ENCODE peak calls at places on chromosomes 13 and 19, in nine cellular contexts. J, G, U, Y, F, M, R, Z and W are unnamed samples.

GRCh38 chr13:27853871-27854270 is 61.6 kb downstream of the GSX1 start:
- DNase-seq in J (no peak), G (no peak), U (no peak), Y (no peak), F (no peak), M (no peak), R (no peak), Z (no peak), W (no peak)

GRCh38 chr13:31930901-31931522 is 100.6 kb upstream of the FRY start:
- DNase-seq in J (no peak), G (no peak), U (no peak), Y (no peak), F (no peak), M (no peak), R (no peak), Z (no peak), W (no peak)

GRCh38 chr13:60397693-60398437 is 845 bp downstream of the TDRD3 start:
- DNase-seq in J (no peak), G (peak; percentile 57), U (peak; percentile 30), Y (peak; percentile 45), F (peak; percentile 6), M (peak; percentile 51), R (peak; percentile 73), Z (peak; percentile 67), W (peak; percentile 64)

GRCh38 chr19:10346509-10346908 is 7.1 kb upstream of the ICAM3 start:
- DNase-seq in J (no peak), G (peak; percentile 13), U (no peak), Y (no peak), F (no peak), M (no peak), R (peak; percentile 39), Z (no peak), W (no peak)

GRCh38 chr19:604355-604754 is 14.7 kb downstream of the HCN2 start:
- DNase-seq in J (no peak), G (no peak), U (no peak), Y (no peak), F (no peak), M (no peak), R (no peak), Z (no peak), W (no peak)

GRCh38 chr19:7254590-7254989 is 39.6 kb downstream of the INSR start:
- DNase-seq in J (no peak), G (no peak), U (no peak), Y (no peak), F (no peak), M (peak; percentile 58), R (no peak), Z (no peak), W (no peak)

GRCh38 chr19:54329476-54330165 is 9.3 kb downstream of the LILRA4 start:
- DNase-seq in J (no peak), G (no peak), U (no peak), Y (no peak), F (no peak), M (peak; percentile 47), R (no peak), Z (no peak), W (no peak)

GRCh38 chr13:25186187-25186586 is 14.1 kb upstream of the AMER2 start:
- DNase-seq in J (no peak), G (no peak), U (no peak), Y (no peak), F (no peak), M (no peak), R (no peak), Z (no peak), W (no peak)

GRCh38 chr19:54464044-54464623 is 556 bp upstream of the LENG9 start:
- DNase-seq in J (peak; percentile 93), G (peak; percentile 91), U (peak; percentile 81), Y (peak; percentile 82), F (peak; percentile 80), M (peak; percentile 97), R (peak; percentile 88), Z (peak; percentile 79), W (peak; percentile 94)

GRCh38 chr13:43273362-43273761 is 250.0 kb downstream of the DNAJC15 start:
- DNase-seq in J (no peak), G (no peak), U (no peak), Y (no peak), F (no peak), M (no peak), R (no peak), Z (no peak), W (no peak)

GRCh38 chr13:32056316-32056715 is 24.7 kb downstream of the FRY start:
- DNase-seq in J (no peak), G (no peak), U (no peak), Y (no peak), F (no peak), M (no peak), R (no peak), Z (no peak), W (no peak)

GRCh38 chr19:6069268-6069771 is 41.0 kb downstream of the RFX2 start:
- DNase-seq in J (no peak), G (no peak), U (no peak), Y (no peak), F (no peak), M (no peak), R (no peak), Z (no peak), W (no peak)

GRCh38 chr13:39501711-39502324 is 101.2 kb downstream of the LHFPL6 start:
- DNase-seq in J (no peak), G (no peak), U (no peak), Y (no peak), F (no peak), M (no peak), R (peak; percentile 77), Z (peak; percentile 54), W (no peak)

GRCh38 chr19:57465680-57466381 is 8.9 kb upstream of the VN1R1 start:
- DNase-seq in J (no peak), G (no peak), U (peak; percentile 28), Y (no peak), F (no peak), M (no peak), R (no peak), Z (no peak), W (peak; percentile 57)

GRCh38 chr19:5889288-5889971 is 14.2 kb downstream of the NDUFA11 start:
- DNase-seq in J (no peak), G (no peak), U (no peak), Y (no peak), F (no peak), M (no peak), R (no peak), Z (no peak), W (no peak)

GRCh38 chr19:17575871-17576757 is 20.7 kb downstream of the COLGALT1 start:
- DNase-seq in J (no peak), G (no peak), U (no peak), Y (no peak), F (no peak), M (no peak), R (no peak), Z (no peak), W (no peak)

GRCh38 chr13:107827840-107828549 is 387.3 kb downstream of the LIG4 start:
- DNase-seq in J (no peak), G (no peak), U (no peak), Y (no peak), F (no peak), M (peak; percentile 15), R (no peak), Z (no peak), W (no peak)

GRCh38 chr19:52007436-52007804 is 591 bp downstream of the ZNF615 start:
- DNase-seq in J (no peak), G (no peak), U (no peak), Y (no peak), F (no peak), M (peak; percentile 21), R (no peak), Z (no peak), W (no peak)

GRCh38 chr19:15426485-15427349 is 7.9 kb upstream of the AKAP8L start:
- DNase-seq in J (no peak), G (no peak), U (no peak), Y (no peak), F (no peak), M (no peak), R (peak; percentile 20), Z (no peak), W (no peak)

DNA sequence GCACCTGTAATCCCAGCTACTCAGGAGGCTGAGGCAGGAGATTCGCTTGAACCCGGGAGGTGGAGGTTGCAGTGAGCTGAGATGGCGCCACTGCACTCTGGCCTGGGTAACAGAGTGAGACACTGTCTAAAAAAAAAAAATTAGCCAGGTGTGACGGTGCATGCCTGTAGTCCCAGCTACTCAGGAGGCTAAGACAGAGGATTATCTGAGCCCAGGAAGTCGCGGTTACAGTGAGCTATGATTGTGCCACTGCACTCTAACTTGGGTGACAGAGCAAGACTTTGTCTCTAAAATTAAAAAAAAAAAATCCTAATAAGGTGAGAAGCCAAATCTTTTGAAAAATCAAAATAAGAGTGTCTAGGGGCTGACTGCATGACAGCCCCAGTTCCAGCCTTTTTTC is 9.7 kb upstream of the CEBPA start:
- DNase-seq in J (no peak), G (no peak), U (no peak), Y (no peak), F (no peak), M (no peak), R (no peak), Z (no peak), W (no peak)
- H3K27ac ChIP-seq in J (no peak overlapping the region), G (no peak overlapping the region), U (no peak overlapping the region), Y (no peak overlapping the region), F (no peak overlapping the region), M (no peak overlapping the region), R (no peak overlapping the region), Z (no peak overlapping the region), W (no peak overlapping the region)

GRCh38 chr13:99926014-99926731 is 45.4 kb downstream of the ZIC5 start:
- DNase-seq in J (no peak), G (peak; percentile 3), U (peak; percentile 24), Y (no peak), F (no peak), M (peak; percentile 40), R (no peak), Z (no peak), W (no peak)
- H3K4me3 ChIP-seq in J (no peak overlapping the region), G (no peak overlapping the region), U (no peak overlapping the region), Y (no peak overlapping the region), F (peak overlapping the region; percentile 34), M (no peak overlapping the region), R (no peak overlapping the region), Z (no peak overlapping the region), W (no peak overlapping the region)

GRCh38 chr13:30529085-30529815 is 63.5 kb upstream of the HMGB1 start:
- DNase-seq in J (no peak), G (no peak), U (no peak), Y (no peak), F (no peak), M (no peak), R (no peak), Z (no peak), W (no peak)
- H3K27ac ChIP-seq in J (no peak overlapping the region), G (no peak overlapping the region), U (peak overlapping the region; percentile 73), Y (no peak overlapping the region), F (no peak overlapping the region), M (no peak overlapping the region), R (no peak overlapping the region), Z (no peak overlapping the region), W (no peak overlapping the region)

DNA sequence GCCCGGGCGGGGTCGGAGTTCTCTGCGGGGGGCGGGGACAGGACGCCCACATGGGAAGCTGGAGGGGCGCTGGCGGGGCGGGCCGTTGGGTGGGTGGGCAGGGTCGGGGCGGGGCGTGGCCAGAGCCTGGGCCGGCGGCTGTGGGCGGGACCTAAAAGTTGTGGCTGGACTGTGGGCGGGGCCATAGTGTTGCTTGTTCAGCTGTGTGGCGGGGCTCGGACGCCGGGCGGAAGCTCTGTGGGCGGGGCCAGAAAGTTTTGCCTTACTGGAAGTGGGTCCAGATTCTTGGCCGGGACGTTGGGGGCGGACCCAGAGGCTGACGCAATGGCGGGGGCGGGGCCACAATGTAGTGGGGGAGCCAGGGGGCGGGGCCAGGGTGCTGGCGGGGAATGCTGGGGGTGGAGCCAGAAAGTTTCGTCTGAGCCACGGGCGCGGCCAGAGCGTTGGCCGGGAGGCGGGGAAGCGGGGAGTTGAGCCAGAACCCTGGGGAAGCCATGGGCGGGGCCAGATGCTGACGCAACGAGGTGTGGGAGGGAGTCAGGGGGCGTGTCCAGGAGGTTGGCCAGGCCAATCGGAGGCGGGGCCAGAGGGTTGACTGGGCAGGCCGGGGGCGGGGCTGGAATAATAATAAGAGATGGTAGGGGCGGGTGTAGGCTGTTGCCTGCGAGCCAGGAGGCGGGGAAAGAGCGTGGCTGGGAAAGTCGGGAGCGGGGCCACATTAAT is 524 bp downstream of the CCDC9 start:
- DNase-seq in J (peak; percentile 95), G (peak; percentile 100), U (peak; percentile 99), Y (peak; percentile 100), F (peak; percentile 100), M (peak; percentile 100), R (peak; percentile 100), Z (peak; percentile 100), W (peak; percentile 97)
- H3K4me3 ChIP-seq in J (peak overlapping the region; percentile 46), G (peak overlapping the region; percentile 68), U (peak overlapping the region; percentile 61), Y (peak overlapping the region; percentile 65), F (peak overlapping the region; percentile 70), M (peak overlapping the region; percentile 8), R (peak overlapping the region; percentile 63), Z (peak overlapping the region; percentile 75), W (peak overlapping the region; percentile 56)